ENCODE peak calls at places on chromosomes 7 and 10, in ten cellular contexts. F is DND-41, Y is H7, U is fibroblast of lung, W is HT1080, H is AG08395, P is fibroblast of pulmonary artery, O is NCI-H774, C is cardiac muscle cell, J is HCEC 1CT. N is an unnamed sample.

GRCh38 chr7:149310113-149310836 is 48.3 kb downstream of the ZNF783 start:
- DNase-seq in Y (peak), U (peak), P (peak), J (peak), F (no peak), H (peak), O (no peak), W (peak), C (peak), N (no peak)

GRCh38 chr7:1770331-1770730 is 100.3 kb downstream of the ELFN1 start:
- DNase-seq in U (no peak), F (no peak), C (no peak), P (no peak), H (no peak), Y (peak), W (no peak), O (no peak), J (no peak), N (no peak)

GRCh38 chr7:47453093-47454056 is 128.5 kb downstream of the TNS3 start:
- DNase-seq in C (no peak), F (no peak), O (peak), U (peak), P (peak), Y (peak), J (peak), W (peak), H (peak), N (no peak)

GRCh38 chr7:90209776-90210175 is 1.8 kb upstream of the STEAP2 start:
- DNase-seq in P (peak), J (peak), C (no peak), W (no peak), O (no peak), Y (no peak), U (peak), H (no peak), F (no peak), N (no peak)

GRCh38 chr10:69549959-69550358 is 23.3 kb downstream of the NEUROG3 start:
- DNase-seq in W (no peak), H (no peak), J (no peak), F (no peak), O (no peak), U (no peak), P (no peak), Y (no peak), C (no peak), N (no peak)

GRCh38 chr7:84040365-84040764 is 154.2 kb downstream of the SEMA3A start:
- DNase-seq in O (peak), P (no peak), U (no peak), Y (no peak), H (no peak), J (no peak), F (no peak), W (no peak), C (no peak), N (no peak)

GRCh38 chr7:73701357-73701995 is 18.0 kb downstream of the STX1A start:
- DNase-seq in H (peak), O (no peak), C (peak), F (peak), P (peak), U (peak), J (peak), Y (peak), W (peak), N (peak)

GRCh38 chr7:28173531-28173930 is 7.1 kb downstream of the JAZF1 start:
- DNase-seq in O (no peak), J (no peak), F (no peak), P (no peak), Y (no peak), W (no peak), U (no peak), H (no peak), C (no peak), N (no peak)

GRCh38 chr10:110389250-110389649 is 84.5 kb upstream of the SMNDC1 start:
- DNase-seq in P (no peak), F (no peak), H (no peak), C (no peak), Y (no peak), J (no peak), O (no peak), W (no peak), U (no peak), N (no peak)

GRCh38 chr10:120423350-120424197 is 33.5 kb upstream of the PLPP4 start:
- DNase-seq in Y (peak), U (no peak), C (peak), J (no peak), F (peak), W (peak), H (peak), O (no peak), P (peak), N (no peak)

GRCh38 chr10:77644557-77645243 is 7.1 kb upstream of the KCNMA1 start:
- DNase-seq in F (no peak), C (no peak), O (no peak), J (no peak), P (peak), H (no peak), U (no peak), Y (no peak), W (no peak), N (no peak)

GRCh38 chr7:124919841-124920240 is 9.8 kb downstream of the POT1 start:
- DNase-seq in J (no peak), H (no peak), C (no peak), P (no peak), U (no peak), O (no peak), W (no peak), Y (no peak), F (no peak), N (no peak)

GRCh38 chr10:4567637-4568036 is 258.4 kb upstream of the AKR1E2 start:
- DNase-seq in H (no peak), C (no peak), J (no peak), F (no peak), P (no peak), W (no peak), Y (no peak), U (no peak), O (no peak), N (no peak)

GRCh38 chr10:123995461-123996131 is 97.8 kb downstream of the CHST15 start:
- DNase-seq in Y (peak), U (peak), C (peak), P (peak), W (peak), H (peak), O (peak), F (peak), J (peak), N (peak)

GRCh38 chr10:130192276-130192848 is 56.2 kb downstream of the GLRX3 start:
- DNase-seq in Y (peak), O (no peak), J (no peak), W (no peak), P (no peak), C (no peak), H (no peak), U (no peak), F (no peak), N (no peak)

GRCh38 chr7:158098125-158099030 is 489.2 kb downstream of the PTPRN2 start:
- DNase-seq in J (no peak), C (no peak), P (no peak), O (no peak), F (no peak), W (no peak), H (no peak), U (no peak), Y (peak), N (no peak)

GRCh38 chr7:141074162-141074989 is 512 bp downstream of the TMEM178B start:
- DNase-seq in F (no peak), O (peak), Y (peak), U (peak), H (no peak), W (no peak), C (peak), J (peak), P (no peak), N (no peak)

GRCh38 chr7:139246494-139246893 is 15.5 kb downstream of the UBN2 start:
- DNase-seq in W (no peak), Y (no peak), J (no peak), U (no peak), O (no peak), P (no peak), H (no peak), C (no peak), F (no peak), N (no peak)

GRCh38 chr10:73163096-73163495 is 4.7 kb downstream of the ECD start:
- DNase-seq in O (no peak), P (no peak), Y (no peak), W (no peak), U (no peak), J (no peak), F (no peak), C (no peak), H (peak), N (no peak)